ENCODE peak calls at places on chromosomes 11 and 22, in five cellular contexts. G is dorsolateral prefrontal cortex; E is upper lobe of right lung; D is A673; K is CD4-positive, alpha-beta memory T cell. T is an unnamed sample. For H3K27me3, the result is how much of the 10 kb centered on the place peaks cover.

GRCh38 chr22:29762263-29762662 is 4.5 kb downstream of the ZMAT5 start:
- DNase-seq in G (no peak), E (no peak), D (no peak), K (no peak), T (no peak)

GRCh38 chr22:20524004-20524481 is 16.6 kb downstream of the MED15 start:
- DNase-seq in G (no peak), E (no peak), D (no peak), K (peak), T (no peak)

GRCh38 chr22:23686416-23687024 is 4.3 kb upstream of the RGL4 start:
- DNase-seq in G (no peak), E (no peak), D (no peak), K (no peak), T (no peak)

GRCh38 chr11:26947379-26947844 is 46.5 kb upstream of the FIBIN start:
- DNase-seq in G (no peak), E (no peak), D (peak), K (no peak), T (peak)

GRCh38 chr11:78015878-78016277 is 7.2 kb downstream of the KCTD14 start:
- DNase-seq in G (no peak), E (no peak), D (no peak), K (no peak), T (no peak)

GRCh38 chr11:103631841-103632240 is 404.6 kb upstream of the DDI1 start:
- DNase-seq in G (no peak), E (no peak), D (no peak), K (no peak), T (no peak)

GRCh38 chr11:43686207-43686606 is 5.7 kb downstream of the HSD17B12 start:
- DNase-seq in G (no peak), E (no peak), D (no peak), K (no peak), T (no peak)

GRCh38 chr11:114250993-114251796 is 45.0 kb upstream of the NNMT start:
- DNase-seq in G (no peak), E (no peak), D (no peak), K (no peak), T (peak)

GRCh38 chr11:20368441-20368840 is 4.9 kb downstream of the HTATIP2 start:
- DNase-seq in G (no peak), E (no peak), D (peak), K (no peak), T (no peak)

GRCh38 chr11:131392528-131393255 is 22.3 kb downstream of the NTM start:
- DNase-seq in G (no peak), E (no peak), D (no peak), K (no peak), T (no peak)

GRCh38 chr11:13837286-13837685 is 125.2 kb upstream of the SPON1 start:
- DNase-seq in G (no peak), E (no peak), D (no peak), K (no peak), T (no peak)

GRCh38 chr11:1260023-1260501 is 37.2 kb downstream of the MUC5B start:
- DNase-seq in G (no peak), E (no peak), D (no peak), K (no peak), T (no peak)

GRCh38 chr11:96228472-96228871 is 114.5 kb downstream of the MAML2 start:
- DNase-seq in G (no peak), E (no peak), D (peak), K (no peak), T (peak)

GRCh38 chr22:46907578-46908215 is 145.2 kb downstream of the TBC1D22A start:
- DNase-seq in G (no peak), E (peak), D (no peak), K (no peak), T (no peak)

GRCh38 chr11:125224391-125225015 is 60.0 kb downstream of the PKNOX2 start:
- DNase-seq in G (no peak), E (no peak), D (peak), K (no peak), T (peak)

GRCh38 chr11:61332823-61333637 is at the start of the genes DDB1 and TKFC:
- DNase-seq in G (peak), E (peak), D (peak), K (peak), T (peak)

GRCh38 chr11:26187639-26188038 is 144.3 kb upstream of the ANO3 start:
- DNase-seq in G (no peak), E (no peak), D (peak), K (no peak), T (no peak)

GRCh38 chr11:132886335-132886734 is 646.0 kb downstream of the OPCML start:
- DNase-seq in G (no peak), E (no peak), D (no peak), K (no peak), T (no peak)

GRCh38 chr11:6705905-6706535 is 22.9 kb upstream of the MRPL17 start:
- DNase-seq in G (peak), E (no peak), D (peak), K (peak), T (peak)

GRCh38 chr11:45146072-45147016 is at the start of gene PRDM11:
- DNase-seq in G (peak), E (peak), D (peak), K (no peak), T (peak)

GRCh38 chr11:45147017-45147728 is 734 bp downstream of the PRDM11 start:
- DNase-seq in G (peak), E (peak), D (peak), K (peak), T (peak)

GRCh38 chr11:45149483-45150056 is 3.1 kb downstream of the PRDM11 start:
- DNase-seq in G (no peak), E (no peak), D (no peak), K (no peak), T (no peak)

GRCh38 chr11:45147871-45148270 is 1.4 kb downstream of the PRDM11 start:
- DNase-seq in G (no peak), E (no peak), D (no peak), K (no peak), T (no peak)

DNA sequence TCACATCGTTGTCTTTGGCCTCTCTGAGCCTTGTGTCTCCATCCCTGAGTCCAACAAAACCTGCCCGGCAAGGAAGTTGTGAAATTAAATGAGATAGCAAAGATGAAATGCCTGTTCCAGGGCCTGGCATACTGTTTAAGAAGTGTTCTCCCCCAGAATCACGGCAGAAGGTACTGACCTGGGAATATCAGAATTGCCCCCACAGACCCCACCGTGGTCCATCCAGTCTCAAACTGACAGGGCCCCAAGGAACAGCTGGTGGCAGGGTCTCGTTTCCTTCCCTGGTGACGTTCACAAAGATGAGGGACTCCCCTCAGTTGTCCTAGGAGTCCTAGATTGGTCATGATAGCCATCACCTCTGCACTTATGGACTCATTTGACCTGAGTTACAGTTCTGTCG is 1.8 kb downstream of the PRDM11 start:
- DNase-seq in G (no peak), E (no peak), D (no peak), K (no peak), T (no peak)
- H3K4me3 ChIP-seq in G (peak), E (peak), D (no peak), K (no peak), T (no peak)

DNA sequence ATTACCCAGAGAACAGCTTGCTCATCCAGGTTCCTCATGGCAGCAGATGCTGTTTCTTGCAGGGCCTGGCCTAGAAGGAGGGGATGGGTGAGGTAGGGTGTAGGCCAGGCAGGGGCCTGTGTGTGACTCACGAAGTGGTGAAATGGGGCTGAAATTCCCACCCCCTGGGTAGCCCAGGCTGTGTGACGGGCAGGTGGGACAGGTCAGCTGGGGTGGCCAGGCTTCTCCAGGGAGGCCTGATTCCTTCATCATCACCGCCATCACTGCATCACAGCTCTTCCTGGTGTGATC is 83.2 kb downstream of the CACNA1I start:
- DNase-seq in G (no peak), E (no peak), D (no peak), K (no peak), T (no peak)
- H3K27ac ChIP-seq in G (no peak), E (no peak), D (no peak), K (no peak), T (no peak)

GRCh38 chr11:33579101-33579500 is 121.5 kb downstream of the C11orf91 start:
- DNase-seq in G (no peak), E (no peak), D (no peak), K (no peak), T (no peak)
- H3K27me3 ChIP-seq in G (under half), E (under half), D (under half), K (under half), T (under half)

GRCh38 chr11:70643642-70644041 is 245.3 kb downstream of the CTTN start:
- DNase-seq in G (no peak), E (no peak), D (no peak), K (no peak), T (no peak)

GRCh38 chr11:70645537-70645936 is 247.2 kb downstream of the CTTN start:
- DNase-seq in G (no peak), E (no peak), D (no peak), K (no peak), T (no peak)

GRCh38 chr11:70644343-70645060 is 246.2 kb downstream of the CTTN start:
- DNase-seq in G (no peak), E (no peak), D (no peak), K (no peak), T (no peak)

GRCh38 chr11:70647188-70648166 is 249.1 kb downstream of the CTTN start:
- DNase-seq in G (no peak), E (no peak), D (no peak), K (no peak), T (no peak)

GRCh38 chr11:70646272-70647049 is 248.1 kb downstream of the CTTN start:
- DNase-seq in G (no peak), E (no peak), D (no peak), K (no peak), T (no peak)
- H3K4me3 ChIP-seq in G (no peak), E (no peak), D (no peak), K (no peak), T (no peak)

DNA sequence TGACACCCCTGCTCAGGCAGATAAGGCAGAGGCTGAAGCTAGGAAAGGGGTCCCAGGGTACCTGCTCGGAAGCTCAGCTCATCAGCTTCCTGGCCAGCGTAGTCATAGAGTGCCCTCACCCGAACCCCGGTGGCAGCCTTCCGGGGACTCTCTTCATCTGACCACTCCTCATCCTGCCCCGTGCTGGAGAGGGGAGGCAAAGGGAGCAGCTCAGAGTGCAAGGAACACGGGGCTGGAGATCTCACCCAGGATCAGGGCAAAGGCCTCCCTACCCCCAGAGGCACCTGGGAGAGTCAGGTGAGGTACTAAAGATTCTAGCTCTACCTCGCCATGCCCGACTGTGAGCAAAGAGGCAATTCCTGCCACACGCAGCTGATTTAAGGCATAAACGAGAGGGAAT is 1.6 kb upstream of the ARFGAP2 start:
- DNase-seq in G (no peak), E (no peak), D (no peak), K (no peak), T (no peak)
- H3K27ac ChIP-seq in G (peak), E (peak), D (peak), K (peak), T (peak)

GRCh38 chr11:117613521-117613920 is 183.5 kb downstream of the DSCAML1 start:
- DNase-seq in G (no peak), E (no peak), D (peak), K (no peak), T (no peak)
- H3K27me3 ChIP-seq in G (under half), E (under half), D (under half), K (under half), T (under half)

DNA sequence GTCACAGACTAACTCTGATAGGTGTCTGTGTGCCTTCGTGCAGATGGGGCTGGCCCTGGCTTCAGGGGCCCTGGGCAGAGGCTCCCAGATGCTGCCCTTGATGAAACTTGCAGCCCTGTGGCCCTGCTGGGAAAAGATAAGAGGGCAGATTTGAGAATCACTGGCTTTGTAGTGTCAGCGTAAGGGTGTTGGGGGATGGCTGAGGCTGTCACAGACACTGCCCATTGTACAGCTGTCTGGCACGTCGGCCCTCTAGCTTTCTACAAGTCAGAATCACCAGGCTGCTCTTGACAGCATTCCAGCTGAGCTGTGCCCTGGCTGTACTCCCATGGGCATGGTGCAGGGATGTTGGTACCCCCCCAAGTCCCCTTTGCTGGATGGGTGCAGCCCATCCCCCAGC is 162.4 kb upstream of the NECTIN1 start:
- DNase-seq in G (peak), E (no peak), D (no peak), K (no peak), T (no peak)
- H3K4me3 ChIP-seq in G (no peak), E (no peak), D (no peak), K (no peak), T (no peak)

DNA sequence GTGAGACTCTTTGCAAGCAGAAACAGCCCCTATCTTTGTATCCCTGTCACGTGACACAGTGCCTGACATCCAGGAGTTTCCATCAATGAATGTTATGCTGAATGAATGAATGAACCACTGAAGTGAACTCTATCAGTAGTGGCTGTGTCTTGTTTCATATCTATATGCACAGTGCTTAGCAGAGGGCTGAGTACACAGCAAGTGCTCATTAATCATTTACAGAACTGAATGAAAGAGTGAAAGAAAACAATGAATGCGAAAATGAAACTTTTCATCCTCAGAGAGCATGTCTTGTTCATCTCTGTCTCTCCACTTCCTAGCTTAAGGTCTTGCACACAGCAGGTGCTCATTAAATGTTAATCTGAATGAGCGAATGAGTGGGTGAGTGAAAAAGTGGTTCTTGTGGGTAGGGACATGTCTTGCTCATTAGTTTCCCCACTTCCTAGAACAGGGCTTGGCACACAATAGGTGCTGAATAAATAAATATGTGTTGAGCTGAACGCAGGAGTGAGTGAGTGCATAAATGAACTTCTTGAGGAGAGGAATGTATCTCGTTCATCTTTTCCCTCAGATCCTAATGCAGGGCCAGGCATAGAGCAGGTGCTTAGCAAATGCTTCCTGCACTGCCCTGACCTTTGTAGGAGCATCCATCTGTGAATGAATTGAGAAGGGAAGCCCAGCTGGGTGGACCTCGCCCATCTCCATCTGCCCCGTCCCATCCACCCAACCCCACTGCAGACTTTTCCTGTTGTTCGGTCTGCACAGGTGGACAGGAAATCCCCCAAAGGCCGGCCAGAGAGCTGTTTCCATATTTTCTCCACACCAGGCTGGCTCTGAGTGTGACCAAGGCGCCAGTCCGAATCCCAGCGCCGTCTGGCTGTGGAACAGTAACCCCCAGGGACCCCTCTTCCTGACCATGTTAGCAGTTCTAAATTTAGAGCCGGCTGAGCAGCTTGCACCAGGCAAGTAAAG is 113.4 kb upstream of the CRYBB3 start:
- DNase-seq in G (no peak), E (no peak), D (peak), K (no peak), T (peak)
- H3K27ac ChIP-seq in G (no peak), E (no peak), D (no peak), K (no peak), T (no peak)

DNA sequence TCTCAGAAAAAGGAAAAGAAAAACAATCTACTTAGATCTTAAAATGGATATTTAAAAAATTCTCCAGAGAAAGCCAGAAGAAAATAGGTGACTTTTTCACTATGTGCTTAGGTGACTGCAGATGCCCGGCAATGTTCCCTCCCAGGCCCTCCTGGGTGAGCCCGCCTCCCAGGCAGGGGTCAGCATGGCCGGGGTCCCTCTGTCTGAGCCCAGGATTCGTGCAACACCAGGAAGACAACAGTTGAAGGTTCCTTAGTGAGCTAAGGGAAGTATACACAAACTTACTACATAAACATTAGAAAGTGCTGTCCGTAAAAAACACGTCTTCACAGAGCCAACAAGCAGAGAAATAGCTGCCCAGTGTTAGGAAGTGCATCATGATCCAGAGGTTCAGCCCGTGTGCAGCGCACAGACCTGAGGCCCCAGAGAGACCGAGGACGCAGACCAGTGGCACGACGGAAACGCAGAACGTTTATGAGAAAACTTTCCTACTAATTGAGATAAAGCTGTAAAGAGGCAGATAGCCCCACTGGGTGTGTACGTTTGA is 11.6 kb downstream of the MAPK8IP2 start:
- DNase-seq in G (no peak), E (no peak), D (no peak), K (no peak), T (no peak)
- H3K27me3 ChIP-seq in G (under half), E (under half), D (under half), K (under half), T (under half)

GRCh38 chr11:34205326-34206035 is 100.1 kb downstream of the NAT10 start:
- DNase-seq in G (no peak), E (no peak), D (no peak), K (no peak), T (no peak)

GRCh38 chr11:34208266-34209135 is 103.1 kb downstream of the NAT10 start:
- DNase-seq in G (no peak), E (no peak), D (no peak), K (no peak), T (no peak)

GRCh38 chr11:34206598-34207300 is 101.3 kb downstream of the NAT10 start:
- DNase-seq in G (no peak), E (no peak), D (peak), K (no peak), T (no peak)

GRCh38 chr11:34209809-34210208 is 104.4 kb downstream of the NAT10 start:
- DNase-seq in G (no peak), E (no peak), D (peak), K (no peak), T (no peak)

GRCh38 chr11:34207487-34207886 is 102.1 kb downstream of the NAT10 start:
- DNase-seq in G (no peak), E (no peak), D (no peak), K (no peak), T (no peak)
- H3K4me3 ChIP-seq in G (no peak), E (no peak), D (no peak), K (no peak), T (no peak)